ENCODE peak calls at places on chromosomes 2 and 18, in nine cellular contexts. S is A549, W is K562, D is HCT116, M is endothelial cell of umbilical vein, Z is SK-N-SH, U is WTC11, K is GM12878, I is NB4. Y is an unnamed sample.

GRCh38 chr2:130387071-130387400 is 31.2 kb downstream of the PTPN18 start:
- DNase-seq in S (no peak), W (no peak), D (no peak), M (no peak), Z (no peak), U (no peak), K (no peak), I (no peak), Y (no peak)

GRCh38 chr2:239502430-239503221 is 101.8 kb upstream of the HDAC4 start:
- DNase-seq in S (no peak), W (no peak), D (no peak), M (no peak), Z (no peak), U (no peak), K (no peak), I (no peak), Y (no peak)

GRCh38 chr2:8819194-8819593 is 18.2 kb downstream of the KIDINS220 start:
- DNase-seq in S (no peak), W (no peak), D (no peak), M (no peak), Z (no peak), U (no peak), K (no peak), I (no peak), Y (no peak)

GRCh38 chr2:168999668-169000213 is 31.4 kb downstream of the ABCB11 start:
- DNase-seq in S (no peak), W (no peak), D (no peak), M (peak), Z (no peak), U (no peak), K (no peak), I (no peak), Y (no peak)

GRCh38 chr18:2978208-2978607 is 34.7 kb downstream of the LPIN2 start:
- DNase-seq in S (no peak), W (no peak), D (no peak), M (no peak), Z (no peak), U (no peak), K (no peak), I (no peak), Y (no peak)

GRCh38 chr2:240014327-240014726 is 10.8 kb downstream of the NDUFA10 start:
- DNase-seq in S (no peak), W (no peak), D (no peak), M (no peak), Z (no peak), U (no peak), K (no peak), I (no peak), Y (no peak)

GRCh38 chr18:48536516-48536915 is 2.3 kb upstream of the CTIF start:
- DNase-seq in S (no peak), W (no peak), D (no peak), M (no peak), Z (no peak), U (no peak), K (no peak), I (no peak), Y (no peak)

GRCh38 chr18:30358545-30358944 is 684.0 kb downstream of the DSC3 start:
- DNase-seq in S (no peak), W (no peak), D (no peak), M (no peak), Z (no peak), U (no peak), K (no peak), I (peak), Y (no peak)

DNA sequence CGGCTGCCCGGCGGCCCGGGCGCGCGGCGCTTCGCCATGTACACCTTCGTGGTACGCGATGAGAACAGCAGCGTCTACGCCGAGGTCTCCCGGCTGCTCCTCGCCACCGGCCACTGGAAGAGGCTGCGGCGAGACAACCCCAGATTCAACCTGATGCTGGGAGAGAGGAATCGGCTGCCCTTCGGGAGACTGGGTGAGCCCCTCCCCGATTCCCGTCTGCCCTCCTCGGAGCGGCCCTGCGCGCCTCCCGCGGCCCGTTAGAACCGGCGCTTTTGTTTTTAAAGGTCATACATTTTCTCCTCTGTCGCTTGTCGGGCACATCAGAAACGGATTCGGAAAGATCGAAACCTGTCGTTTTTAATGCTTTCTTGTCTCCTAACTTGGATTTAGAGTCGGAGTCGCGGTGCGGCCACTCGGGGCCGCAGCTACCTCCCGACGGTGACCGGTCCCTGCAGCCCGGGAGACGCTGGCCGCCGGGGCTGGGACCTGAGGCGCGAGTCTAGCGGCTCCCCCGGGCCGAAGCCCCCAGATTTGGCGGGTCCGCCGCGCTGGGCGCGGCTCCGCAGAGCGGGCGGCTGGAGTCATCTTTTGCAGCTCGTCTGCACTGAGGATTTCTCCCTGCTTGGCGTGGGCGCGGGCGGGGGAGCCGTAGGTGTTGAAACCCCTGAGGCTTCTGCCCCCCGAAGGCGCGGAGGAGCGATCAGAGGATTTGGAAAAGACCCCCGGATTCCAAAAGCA is 522 bp downstream of the TTL start:
- DNase-seq in S (peak), W (peak), D (no peak), M (peak), Z (peak), U (peak), K (no peak), I (peak), Y (peak)
- TF ChIP-seq MAX in S (no peak), W (no peak), D (no peak), M (no peak), Z (no peak), U (no peak), K (no peak), I (no peak), Y (no peak)

GRCh38 chr2:45894211-45894610 is 242.7 kb downstream of the PRKCE start:
- DNase-seq in S (no peak), W (no peak), D (no peak), M (no peak), Z (no peak), U (no peak), K (no peak), I (no peak), Y (no peak)
- TF ChIP-seq MAX in S (no peak), W (no peak), D (no peak), M (no peak), Z (no peak), U (no peak), K (no peak), I (no peak), Y (no peak)

GRCh38 chr2:229591611-229592010 is 122.7 kb downstream of the DNER start:
- DNase-seq in S (no peak), W (no peak), D (no peak), M (no peak), Z (peak), U (no peak), K (no peak), I (no peak), Y (no peak)

GRCh38 chr2:229586012-229586411 is 128.3 kb downstream of the DNER start:
- DNase-seq in S (no peak), W (no peak), D (peak), M (no peak), Z (no peak), U (no peak), K (no peak), I (no peak), Y (no peak)

GRCh38 chr2:229582151-229582550 is 132.2 kb downstream of the DNER start:
- DNase-seq in S (no peak), W (no peak), D (no peak), M (no peak), Z (no peak), U (no peak), K (no peak), I (no peak), Y (no peak)

DNA sequence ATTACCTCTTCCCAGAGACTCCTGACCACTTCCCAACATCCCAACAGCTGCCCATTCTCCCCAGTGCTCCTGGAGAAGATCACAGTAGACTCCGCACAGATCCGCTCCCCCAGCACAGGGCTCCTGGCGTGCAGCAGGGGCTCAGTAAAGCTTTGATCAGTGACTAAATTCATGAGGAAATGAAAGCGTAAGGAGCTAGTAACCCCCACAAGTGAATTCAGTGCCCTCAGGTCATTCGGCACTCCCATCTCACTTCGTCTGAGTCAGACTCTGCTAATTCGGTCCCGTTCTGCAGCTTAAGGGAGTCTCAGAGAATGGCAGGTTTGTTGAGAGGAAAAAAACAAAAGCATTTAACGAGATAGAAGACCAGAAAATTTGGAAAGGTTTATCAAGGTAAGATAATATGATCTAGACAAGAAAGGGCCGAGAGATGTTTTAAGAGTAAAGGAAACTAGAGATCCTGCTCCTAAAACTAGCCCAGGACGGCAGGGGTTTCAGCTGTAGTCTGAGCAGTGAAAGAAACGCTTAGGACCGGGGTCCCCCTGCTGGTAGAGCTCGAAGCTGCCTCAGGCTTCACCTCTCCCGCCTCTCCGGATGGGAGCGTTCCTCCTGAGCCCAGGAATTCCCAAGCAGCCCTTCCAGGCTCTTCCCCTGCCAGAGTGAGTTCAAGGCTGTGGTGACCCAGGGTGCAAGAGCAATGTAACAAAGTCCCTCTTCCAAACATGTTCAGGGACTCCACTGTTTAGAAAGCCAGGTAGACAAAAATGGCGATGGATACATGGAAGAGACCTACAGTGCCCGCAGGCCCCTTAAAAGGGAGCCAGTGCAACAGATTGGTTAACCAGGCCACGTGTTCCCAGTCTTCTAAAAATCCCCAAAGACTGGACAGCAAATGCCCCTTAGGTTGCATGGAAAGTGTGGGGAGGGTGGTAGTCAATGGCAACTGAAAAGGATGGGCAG is 127.3 kb downstream of the DNER start:
- DNase-seq in S (peak), W (peak), D (peak), M (peak), Z (peak), U (peak), K (no peak), I (peak), Y (peak)
- TF ChIP-seq MAX in S (no peak), W (no peak), D (no peak), M (no peak), Z (no peak), U (no peak), K (no peak), I (no peak), Y (no peak)

GRCh38 chr18:59142274-59142673 is 2.6 kb downstream of the SEC11C start:
- DNase-seq in S (no peak), W (no peak), D (no peak), M (no peak), Z (no peak), U (no peak), K (peak), I (no peak), Y (no peak)
- TF ChIP-seq MAX in S (no peak), W (no peak), D (no peak), M (no peak), Z (no peak), U (no peak), K (no peak), I (no peak), Y (no peak)

GRCh38 chr2:25980076-25980887 is 2.0 kb downstream of the KIF3C start:
- DNase-seq in S (no peak), W (no peak), D (no peak), M (no peak), Z (no peak), U (no peak), K (no peak), I (no peak), Y (no peak)
- TF ChIP-seq MAX in S (no peak), W (no peak), D (no peak), M (no peak), Z (no peak), U (no peak), K (no peak), I (no peak), Y (no peak)

GRCh38 chr2:104447831-104448434 is 406.0 kb upstream of the POU3F3 start:
- DNase-seq in S (no peak), W (no peak), D (no peak), M (no peak), Z (no peak), U (no peak), K (no peak), I (no peak), Y (no peak)

GRCh38 chr2:104438481-104438880 is 415.4 kb upstream of the POU3F3 start:
- DNase-seq in S (no peak), W (no peak), D (no peak), M (no peak), Z (no peak), U (no peak), K (no peak), I (no peak), Y (no peak)

GRCh38 chr2:104444392-104444791 is 409.5 kb upstream of the POU3F3 start:
- DNase-seq in S (no peak), W (no peak), D (no peak), M (no peak), Z (no peak), U (no peak), K (no peak), I (no peak), Y (no peak)

GRCh38 chr2:104444840-104445239 is 409.1 kb upstream of the POU3F3 start:
- DNase-seq in S (no peak), W (no peak), D (no peak), M (no peak), Z (no peak), U (no peak), K (no peak), I (no peak), Y (no peak)

GRCh38 chr2:104443137-104443536 is 410.8 kb upstream of the POU3F3 start:
- DNase-seq in S (no peak), W (no peak), D (no peak), M (no peak), Z (no peak), U (no peak), K (no peak), I (peak), Y (no peak)
- TF ChIP-seq MAX in S (no peak), W (no peak), D (no peak), M (no peak), Z (no peak), U (no peak), K (no peak), I (no peak), Y (no peak)

DNA sequence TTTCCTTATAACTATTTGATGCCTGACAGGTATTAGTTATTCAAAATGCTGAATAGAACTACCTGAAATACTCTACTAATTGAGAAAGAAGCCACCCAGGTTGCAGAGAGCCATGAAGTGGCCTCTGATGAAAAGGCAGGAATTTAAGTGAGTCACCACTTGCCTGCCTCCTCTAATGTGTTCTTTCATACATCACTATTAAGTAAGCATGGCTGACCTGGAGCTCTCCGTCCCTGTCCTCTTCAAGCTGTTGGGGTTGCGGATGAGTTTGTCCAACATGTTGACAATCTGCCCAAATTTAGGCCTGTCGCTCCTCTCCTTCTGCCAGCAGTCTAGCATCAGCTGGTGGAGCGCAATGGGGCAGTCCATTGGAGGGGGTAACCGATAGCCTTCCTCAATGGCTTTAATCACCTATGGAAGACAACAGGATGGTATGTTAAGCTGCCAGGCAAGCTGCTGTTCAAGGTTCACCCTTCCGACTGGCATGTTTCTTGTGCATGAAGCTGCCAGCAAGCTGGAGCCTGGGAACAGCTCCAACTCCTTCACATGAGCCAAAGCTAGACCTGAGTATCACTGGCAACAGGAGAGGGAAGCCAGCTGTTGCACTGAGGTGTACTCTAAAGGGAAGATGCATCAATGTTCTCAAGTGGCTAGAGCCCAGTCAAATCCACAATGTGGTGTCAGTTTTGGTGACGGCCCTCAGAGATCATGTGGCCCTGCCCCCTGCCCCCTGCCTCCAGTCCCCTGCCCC is 142.2 kb downstream of the EPHA4 start:
- DNase-seq in S (no peak), W (no peak), D (no peak), M (peak), Z (no peak), U (no peak), K (no peak), I (no peak), Y (no peak)
- TF ChIP-seq MAX in S (no peak), W (no peak), D (no peak), M (no peak), Z (no peak), U (no peak), K (no peak), I (no peak), Y (no peak)